ENCODE peak calls at places on chromosomes 16 and 17, in five cellular contexts. L is choroid plexus epithelial cell; Q is CD4-positive, alpha-beta T cell; U is nephron progenitor cell; W is B cell. P is an unnamed sample.

GRCh38 chr16:30585400-30586191 is at the start of gene ZNF785:
- DNase-seq in W (peak), Q (peak), L (peak), U (peak), P (peak)

GRCh38 chr16:79434771-79435170 is 165.8 kb downstream of the MAF start:
- DNase-seq in Q (no peak), W (no peak), U (no peak), L (no peak), P (no peak)

GRCh38 chr17:80899402-80900268 is 92.0 kb upstream of the CHMP6 start:
- DNase-seq in W (peak), U (peak), Q (peak), L (peak), P (no peak)

GRCh38 chr16:69861276-69862030 is 89.7 kb upstream of the CLEC18A start:
- DNase-seq in L (peak), Q (no peak), U (no peak), W (no peak), P (no peak)

GRCh38 chr16:27829975-27830374 is 233.5 kb downstream of the GSG1L start:
- DNase-seq in Q (no peak), L (no peak), W (no peak), U (no peak), P (no peak)

GRCh38 chr17:43839670-43840101 is 6.7 kb upstream of the MPP3 start:
- DNase-seq in L (no peak), U (no peak), W (no peak), Q (no peak), P (no peak)

GRCh38 chr17:58136669-58137279 is 11.4 kb upstream of the OR4D1 start:
- DNase-seq in U (no peak), Q (no peak), W (no peak), L (peak), P (no peak)

GRCh38 chr16:75012380-75013081 is 13.7 kb downstream of the ZNRF1 start:
- DNase-seq in L (no peak), W (no peak), U (no peak), Q (no peak), P (no peak)

GRCh38 chr17:81515530-81516041 is 3.0 kb upstream of the ACTG1 start:
- DNase-seq in Q (no peak), L (no peak), W (no peak), U (no peak), P (no peak)

GRCh38 chr16:9139965-9140364 is 48.5 kb downstream of the HAPSTR1 start:
- DNase-seq in L (peak), U (no peak), W (no peak), Q (no peak), P (no peak)

GRCh38 chr17:18986541-18987229 is 17.9 kb downstream of the FAM83G start:
- DNase-seq in Q (no peak), U (no peak), L (no peak), W (no peak), P (no peak)

GRCh38 chr16:1965610-1966009 is 984 bp upstream of the RPS2 start:
- DNase-seq in W (no peak), L (no peak), U (no peak), Q (no peak), P (no peak)

GRCh38 chr17:73250851-73251640 is 10.6 kb downstream of the CPSF4L start:
- DNase-seq in Q (no peak), W (no peak), L (no peak), U (no peak), P (no peak)

GRCh38 chr17:32341141-32341856 is 674 bp downstream of the C17orf75 start:
- DNase-seq in Q (peak), W (peak), U (no peak), L (peak), P (peak)

GRCh38 chr17:46270032-46270431 is 24.9 kb upstream of the LRRC37A start:
- DNase-seq in L (no peak), Q (no peak), W (no peak), U (no peak), P (no peak)

GRCh38 chr17:79775635-79776034 is 2.3 kb upstream of the CBX2 start:
- DNase-seq in L (no peak), W (no peak), Q (no peak), U (no peak), P (no peak)

GRCh38 chr16:53456625-53457024 is 22.4 kb downstream of the RBL2 start:
- DNase-seq in U (no peak), W (no peak), L (no peak), Q (no peak), P (no peak)

GRCh38 chr17:7476474-7476873 is 3.0 kb downstream of the ZBTB4 start:
- DNase-seq in L (peak), Q (no peak), W (no peak), U (no peak), P (no peak)

GRCh38 chr16:51119576-51120288 is 31.3 kb downstream of the SALL1 start:
- DNase-seq in W (no peak), Q (no peak), U (no peak), L (no peak), P (no peak)
- TF ChIP-seq CTCF in W (no peak), Q (no peak), U (no peak), L (no peak), P (no peak)

GRCh38 chr17:17570798-17571716 is 20.5 kb downstream of the PEMT start:
- DNase-seq in Q (no peak), U (no peak), W (no peak), L (no peak), P (no peak)

GRCh38 chr17:17572010-17572785 is 19.3 kb downstream of the PEMT start:
- DNase-seq in U (no peak), W (no peak), L (no peak), Q (no peak), P (no peak)

GRCh38 chr17:17569691-17570090 is 21.8 kb downstream of the PEMT start:
- DNase-seq in L (no peak), W (no peak), Q (no peak), U (no peak), P (no peak)

GRCh38 chr17:17568772-17569195 is 22.7 kb downstream of the PEMT start:
- DNase-seq in U (peak), Q (peak), L (peak), W (peak), P (no peak)

GRCh38 chr17:17570207-17570797 is 21.2 kb downstream of the PEMT start:
- DNase-seq in U (peak), Q (no peak), W (no peak), L (peak), P (no peak)
- TF ChIP-seq CTCF in U (peak), Q (no peak), W (no peak), L (peak), P (peak)

GRCh38 chr17:68613739-68614298 is 12.7 kb upstream of the FAM20A start:
- DNase-seq in W (no peak), U (peak), Q (no peak), L (peak), P (no peak)
- TF ChIP-seq CTCF in W (peak), U (peak), Q (no peak), L (peak), P (peak)

GRCh38 chr17:28170771-28171170 is 128.3 kb downstream of the NLK start:
- DNase-seq in Q (no peak), U (no peak), L (peak), W (no peak), P (no peak)
- TF ChIP-seq CTCF in Q (no peak), U (no peak), L (no peak), W (no peak), P (no peak)

GRCh38 chr16:49855280-49855821 is 561 bp downstream of the ZNF423 start:
- DNase-seq in L (peak), W (peak), U (peak), Q (peak), P (peak)
- TF ChIP-seq CTCF in L (no peak), W (no peak), U (no peak), Q (no peak), P (no peak)

GRCh38 chr17:50195196-50195865 is 6.1 kb downstream of the COL1A1 start:
- DNase-seq in W (no peak), U (no peak), Q (no peak), L (peak), P (no peak)
- TF ChIP-seq CTCF in W (no peak), U (no peak), Q (no peak), L (peak), P (peak)

DNA sequence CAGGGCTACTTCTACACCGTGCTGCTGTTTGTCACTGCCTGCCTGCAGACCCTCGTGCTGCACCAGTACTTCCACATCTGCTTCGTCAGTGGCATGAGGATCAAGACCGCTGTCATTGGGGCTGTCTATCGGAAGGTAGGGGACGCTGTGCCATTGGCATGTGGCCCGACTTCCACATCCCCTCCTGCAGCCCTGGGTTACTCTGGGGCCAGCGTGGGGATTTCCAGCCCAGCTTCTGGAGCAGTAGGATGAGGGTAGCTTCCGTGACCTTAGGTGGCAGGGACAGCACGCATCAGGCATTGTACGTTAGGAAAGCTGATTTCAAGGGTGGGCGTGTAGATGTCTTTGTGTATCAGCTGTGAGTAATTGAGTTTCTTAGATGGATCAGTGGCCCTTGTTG is 96.5 kb downstream of the ABCC1 start:
- DNase-seq in L (no peak), W (no peak), U (peak), Q (no peak), P (no peak)
- TF ChIP-seq CTCF in L (peak), W (no peak), U (peak), Q (no peak), P (peak)

GRCh38 chr16:82949016-82949415 is 322.2 kb downstream of the CDH13 start:
- DNase-seq in Q (no peak), W (no peak), L (no peak), U (no peak), P (no peak)
- TF ChIP-seq CTCF in Q (no peak), W (no peak), L (no peak), U (no peak), P (no peak)

GRCh38 chr17:49515196-49515770 is 20.2 kb downstream of the NGFR start:
- DNase-seq in Q (no peak), W (peak), U (peak), L (peak), P (peak)

GRCh38 chr17:49516190-49516589 is 21.1 kb downstream of the NGFR start:
- DNase-seq in Q (no peak), W (peak), U (no peak), L (peak), P (no peak)

GRCh38 chr17:49513044-49513395 is 17.9 kb downstream of the NGFR start:
- DNase-seq in W (no peak), L (no peak), U (no peak), Q (no peak), P (no peak)

GRCh38 chr17:49513616-49514373 is 18.7 kb downstream of the NGFR start:
- DNase-seq in Q (no peak), U (no peak), L (no peak), W (no peak), P (no peak)

DNA sequence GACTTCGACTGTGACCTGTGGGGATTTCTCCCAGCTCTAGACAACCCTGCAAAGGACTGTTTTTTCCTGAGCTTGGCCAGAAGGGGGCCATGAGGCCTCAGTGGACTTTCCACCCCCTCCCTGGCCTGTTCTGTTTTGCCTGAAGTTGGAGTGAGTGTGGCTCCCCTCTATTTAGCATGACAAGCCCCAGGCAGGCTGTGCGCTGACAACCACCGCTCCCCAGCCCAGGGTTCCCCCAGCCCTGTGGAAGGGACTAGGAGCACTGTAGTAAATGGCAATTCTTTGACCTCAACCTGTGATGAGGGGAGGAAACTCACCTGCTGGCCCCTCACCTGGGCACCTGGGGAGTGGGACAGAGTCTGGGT is 19.3 kb downstream of the NGFR start:
- DNase-seq in Q (no peak), U (no peak), L (peak), W (no peak), P (no peak)
- TF ChIP-seq CTCF in Q (no peak), U (no peak), L (peak), W (no peak), P (peak)